ENCODE peak calls at places on chromosomes 12 and 14, in five cellular contexts. A, E, R, Y and X are unnamed samples.
A peak's percentile ranks its signal among the peaks of the same experiment; 100 is the strongest.

GRCh38 chr12:20370841-20371240 is 2.5 kb downstream of the PDE3A start:
- DNase-seq in E (no peak), A (peak; percentile 65), R (no peak), Y (no peak), X (peak; percentile 18)

GRCh38 chr14:66119805-66120204 is 366.4 kb upstream of the CCDC196 start:
- DNase-seq in Y (no peak), A (no peak), E (no peak), R (no peak), X (no peak)

GRCh38 chr12:31773867-31774266 is 45.0 kb upstream of the AMN1 start:
- DNase-seq in R (peak; percentile 14), Y (peak; percentile 20), E (no peak), A (no peak), X (no peak)

GRCh38 chr14:38973083-38973700 is 129.8 kb downstream of the SEC23A start:
- DNase-seq in Y (peak; percentile 48), R (no peak), E (no peak), A (no peak), X (no peak)

GRCh38 chr14:63543826-63544320 is 696 bp upstream of the PPP2R5E start:
- DNase-seq in A (no peak), R (no peak), E (peak; percentile 58), Y (no peak), X (peak; percentile 30)

GRCh38 chr12:76266797-76267196 is 81.4 kb downstream of the BBS10 start:
- DNase-seq in A (peak; percentile 64), Y (no peak), R (peak; percentile 91), E (no peak), X (peak; percentile 22)

GRCh38 chr14:92259613-92260357 is 63.2 kb upstream of the SLC24A4 start:
- DNase-seq in R (no peak), Y (no peak), A (no peak), E (no peak), X (no peak)

GRCh38 chr14:53955671-53956426 is 776 bp downstream of the BMP4 start:
- DNase-seq in E (peak; percentile 79), R (peak; percentile 34), Y (peak; percentile 37), A (peak; percentile 61), X (peak; percentile 2)

GRCh38 chr12:62789856-62790255 is 145.1 kb downstream of the PPM1H start:
- DNase-seq in E (no peak), A (peak; percentile 66), Y (no peak), R (no peak), X (no peak)

GRCh38 chr12:124230789-124231188 is 64.1 kb upstream of the RFLNA start:
- DNase-seq in Y (no peak), E (no peak), A (no peak), R (no peak), X (no peak)

GRCh38 chr12:129961111-129961510 is 57.3 kb upstream of the TMEM132D start:
- DNase-seq in E (no peak), Y (no peak), R (peak; percentile 2), A (no peak), X (no peak)

GRCh38 chr14:54669759-54670630 is 103.1 kb downstream of the SAMD4A start:
- DNase-seq in E (no peak), A (no peak), Y (no peak), R (peak; percentile 82), X (peak; percentile 67)

GRCh38 chr12:1796515-1797010 is 23.8 kb upstream of the LRTM2 start:
- DNase-seq in Y (no peak), R (no peak), E (peak; percentile 51), A (peak; percentile 11), X (no peak)

GRCh38 chr12:124655317-124656213 is 88.2 kb upstream of the NCOR2 start:
- DNase-seq in Y (no peak), E (peak; percentile 82), R (peak; percentile 95), A (peak; percentile 87), X (peak; percentile 66)

GRCh38 chr12:12550277-12550676 is 12.4 kb downstream of the DUSP16 start:
- DNase-seq in A (no peak), E (no peak), Y (no peak), R (no peak), X (no peak)

GRCh38 chr12:111297703-111298426 is 71.0 kb downstream of the PHETA1 start:
- DNase-seq in R (no peak), Y (no peak), E (peak; percentile 72), A (no peak), X (no peak)

GRCh38 chr14:67411820-67412421 is at the start of gene PLEK2:
- DNase-seq in R (no peak), E (peak; percentile 65), A (no peak), Y (no peak), X (peak; percentile 44)

GRCh38 chr12:88793091-88793490 is 212.8 kb upstream of the KITLG start:
- DNase-seq in Y (no peak), R (peak; percentile 30), E (no peak), A (no peak), X (no peak)

GRCh38 chr12:130826151-130826801 is 12.8 kb downstream of the STX2 start:
- DNase-seq in R (peak; percentile 26), Y (peak; percentile 33), E (peak; percentile 87), A (peak; percentile 7), X (peak; percentile 73)

DNA sequence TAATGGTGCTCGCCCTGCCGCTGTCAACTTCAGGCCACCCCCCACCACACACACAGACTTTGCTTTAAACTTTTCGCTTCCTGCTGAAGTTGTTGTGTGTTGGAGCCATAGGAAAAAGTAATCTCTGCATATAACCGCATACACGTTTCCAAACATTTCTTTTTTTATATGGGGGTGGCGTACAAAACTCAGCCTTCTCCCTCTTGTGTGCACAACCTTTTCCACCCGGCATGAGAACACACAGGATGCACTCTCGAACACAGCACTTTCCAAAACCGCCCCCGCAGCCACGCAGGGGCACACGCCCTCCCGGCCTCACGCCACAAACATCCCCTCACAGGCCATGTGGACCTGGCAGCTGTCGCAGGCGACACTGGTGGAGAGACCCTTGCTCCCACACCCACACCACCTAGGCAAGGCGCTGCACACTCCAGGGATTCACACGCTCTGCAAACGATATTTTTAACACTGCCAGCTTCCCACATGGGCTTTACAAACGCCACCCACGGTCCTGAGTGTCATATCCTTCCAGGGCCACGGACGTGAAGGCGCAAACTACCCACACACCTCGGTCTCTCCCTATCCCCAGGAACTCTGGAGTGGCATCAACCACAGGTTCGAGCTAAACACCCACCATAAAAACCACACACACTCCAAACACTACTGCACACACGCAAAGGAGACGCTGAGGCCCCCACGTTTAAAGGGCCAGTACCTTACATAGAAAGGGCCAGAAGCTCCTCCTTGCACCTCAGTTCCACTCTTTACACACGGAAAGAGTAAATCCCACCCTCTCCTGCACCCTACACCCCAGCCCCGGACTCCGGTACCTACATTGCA is 12.3 kb upstream of the ITGB7 start:
- DNase-seq in E (no peak), Y (no peak), R (peak; percentile 69), A (peak; percentile 58), X (peak; percentile 41)
- TF ChIP-seq EZH2 in E (no peak), Y (no peak), R (no peak), A (no peak), X (no peak)

GRCh38 chr14:90403065-90403464 is 6.2 kb downstream of the CALM1 start:
- DNase-seq in R (no peak), E (no peak), Y (no peak), A (no peak), X (no peak)
- H3K36me3 ChIP-seq in R (peaks cover 57% of the 10 kb centered on the region), E (peaks cover 51% of the 10 kb centered on the region), Y (peaks cover 27% of the 10 kb centered on the region), A (peaks cover 58% of the 10 kb centered on the region), X (peaks cover 71% of the 10 kb centered on the region)

GRCh38 chr12:57626111-57626928 is 6.7 kb downstream of the B4GALNT1 start:
- DNase-seq in Y (no peak), A (no peak), E (no peak), R (no peak), X (no peak)
- H3K27ac ChIP-seq in Y (no peak overlapping the region), A (no peak overlapping the region), E (no peak overlapping the region), R (no peak overlapping the region), X (no peak overlapping the region)

GRCh38 chr14:36518031-36518585 is 1.9 kb downstream of the NKX2-1 start:
- DNase-seq in E (peak; percentile 62), R (no peak), A (no peak), Y (no peak), X (no peak)

GRCh38 chr14:36518586-36519430 is 1.2 kb downstream of the NKX2-1 start:
- DNase-seq in R (no peak), E (peak; percentile 43), A (no peak), Y (no peak), X (no peak)

GRCh38 chr14:36516719-36517241 is 3.3 kb downstream of the NKX2-1 start:
- DNase-seq in A (no peak), Y (no peak), R (no peak), E (no peak), X (no peak)

GRCh38 chr14:36515896-36516718 is 3.9 kb downstream of the NKX2-1 start:
- DNase-seq in Y (no peak), R (no peak), E (no peak), A (no peak), X (no peak)

GRCh38 chr14:36517242-36518030 is 2.6 kb downstream of the NKX2-1 start:
- DNase-seq in R (no peak), Y (no peak), A (no peak), E (peak; percentile 56), X (no peak)
- TF ChIP-seq EZH2 in R (peak; percentile 90), Y (no peak), A (peak; percentile 84), E (peak; percentile 96), X (peak; percentile 56)

GRCh38 chr12:26954027-26954426 is 15.8 kb downstream of the FGFR1OP2 start:
- DNase-seq in R (no peak), A (no peak), Y (no peak), E (no peak), X (no peak)
- H3K36me3 ChIP-seq in R (peaks cover 16% of the 10 kb centered on the region), A (peaks cover 8% of the 10 kb centered on the region), Y (peaks cover 1% of the 10 kb centered on the region), E (peaks cover 7% of the 10 kb centered on the region), X (peaks cover 22% of the 10 kb centered on the region)

GRCh38 chr12:3266638-3267037 is 189.5 kb downstream of the TSPAN9 start:
- DNase-seq in Y (no peak), E (no peak), R (no peak), A (no peak), X (no peak)

GRCh38 chr12:3263939-3264699 is 186.9 kb downstream of the TSPAN9 start:
- DNase-seq in R (no peak), E (no peak), Y (no peak), A (no peak), X (no peak)

GRCh38 chr12:3263282-3263681 is 186.1 kb downstream of the TSPAN9 start:
- DNase-seq in Y (no peak), A (no peak), E (no peak), R (no peak), X (no peak)

GRCh38 chr12:3267690-3268089 is 190.5 kb downstream of the TSPAN9 start:
- DNase-seq in E (no peak), A (no peak), R (no peak), Y (no peak), X (no peak)

GRCh38 chr12:3265406-3265805 is 188.2 kb downstream of the TSPAN9 start:
- DNase-seq in R (no peak), A (no peak), Y (no peak), E (no peak), X (no peak)
- H3K27ac ChIP-seq in R (no peak overlapping the region), A (no peak overlapping the region), Y (no peak overlapping the region), E (no peak overlapping the region), X (no peak overlapping the region)